ENCODE peak calls at places on chromosomes 12 and 14, in six cellular contexts. Y is ovary, H is HepG2, P is A549, O is prostate gland, M is lower leg skin. C is an unnamed sample.

GRCh38 chr14:79084861-79085260 is 914.7 kb downstream of the NRXN3 start:
- DNase-seq in Y (no peak), H (no peak), P (no peak), O (no peak), M (no peak), C (no peak)

GRCh38 chr12:74539261-74539660 is 1.6 kb downstream of the ATXN7L3B start:
- DNase-seq in Y (no peak), H (peak; percentile 1), P (no peak), O (no peak), M (no peak), C (peak; percentile 56)

GRCh38 chr14:23562822-23563472 is 4.6 kb downstream of the AP1G2 start:
- DNase-seq in Y (no peak), H (peak; percentile 74), P (peak; percentile 68), O (no peak), M (no peak), C (peak; percentile 51)

GRCh38 chr12:48084066-48084465 is 21.8 kb downstream of the SENP1 start:
- DNase-seq in Y (no peak), H (no peak), P (no peak), O (no peak), M (no peak), C (peak; percentile 25)

GRCh38 chr12:31929140-31929526 is 30.1 kb upstream of the RESF1 start:
- DNase-seq in Y (no peak), H (no peak), P (no peak), O (no peak), M (no peak), C (no peak)

GRCh38 chr12:67457136-67457535 is 188.0 kb downstream of the CAND1 start:
- DNase-seq in Y (no peak), H (no peak), P (no peak), O (no peak), M (no peak), C (no peak)

GRCh38 chr14:37650356-37651037 is 55.1 kb downstream of the TTC6 start:
- DNase-seq in Y (no peak), H (peak; percentile 82), P (no peak), O (no peak), M (no peak), C (no peak)

GRCh38 chr14:34147461-34147860 is 196.6 kb upstream of the EGLN3 start:
- DNase-seq in Y (no peak), H (no peak), P (no peak), O (peak; percentile 22), M (no peak), C (no peak)

GRCh38 chr12:58530421-58531067 is 389.8 kb downstream of the LRIG3 start:
- DNase-seq in Y (no peak), H (no peak), P (no peak), O (no peak), M (no peak), C (no peak)

GRCh38 chr12:64392221-64392620 is 1.7 kb upstream of the C12orf56 start:
- DNase-seq in Y (no peak), H (no peak), P (peak; percentile 54), O (no peak), M (no peak), C (peak; percentile 40)

GRCh38 chr12:64821116-64821630 is 3.3 kb upstream of the TBC1D30 start:
- DNase-seq in Y (no peak), H (no peak), P (no peak), O (no peak), M (no peak), C (no peak)

GRCh38 chr14:92914087-92914656 is 8.8 kb upstream of the CHGA start:
- DNase-seq in Y (no peak), H (peak; percentile 40), P (no peak), O (no peak), M (no peak), C (peak; percentile 39)

GRCh38 chr14:22974530-22975313 is 7.6 kb downstream of the AJUBA start:
- DNase-seq in Y (no peak), H (no peak), P (no peak), O (no peak), M (no peak), C (no peak)

GRCh38 chr12:64171715-64172114 is 50.4 kb downstream of the KICS2 start:
- DNase-seq in Y (no peak), H (peak; percentile 5), P (peak; percentile 24), O (no peak), M (no peak), C (no peak)

GRCh38 chr14:95533822-95534221 is 1.0 kb upstream of the GLRX5 start:
- DNase-seq in Y (no peak), H (no peak), P (no peak), O (no peak), M (no peak), C (peak; percentile 73)

GRCh38 chr14:28879571-28879970 is 113.0 kb downstream of the FOXG1 start:
- DNase-seq in Y (no peak), H (no peak), P (no peak), O (no peak), M (no peak), C (no peak)

GRCh38 chr14:35366048-35366428 is 38.5 kb downstream of the NFKBIA start:
- DNase-seq in Y (no peak), H (no peak), P (no peak), O (no peak), M (no peak), C (peak; percentile 68)

GRCh38 chr12:116427200-116427932 is 131.8 kb upstream of the MAP1LC3B2 start:
- DNase-seq in Y (no peak), H (no peak), P (peak; percentile 23), O (no peak), M (no peak), C (no peak)

GRCh38 chr12:59652098-59652497 is 56.3 kb downstream of the SLC16A7 start:
- DNase-seq in Y (no peak), H (no peak), P (no peak), O (no peak), M (no peak), C (no peak)

GRCh38 chr12:52246720-52247621 is 13.9 kb downstream of the KRT7 start:
- DNase-seq in Y (no peak), H (peak; percentile 82), P (peak; percentile 58), O (peak; percentile 48), M (peak; percentile 68), C (no peak)

GRCh38 chr12:52248541-52249035 is 15.5 kb downstream of the KRT7 start:
- DNase-seq in Y (peak; percentile 8), H (no peak), P (no peak), O (no peak), M (peak; percentile 74), C (no peak)

GRCh38 chr12:52249041-52249461 is 16.0 kb downstream of the KRT7 start:
- DNase-seq in Y (peak; percentile 13), H (no peak), P (no peak), O (peak; percentile 85), M (peak; percentile 85), C (no peak)

GRCh38 chr12:52249511-52250047 is 16.5 kb downstream of the KRT7 start:
- DNase-seq in Y (peak; percentile 5), H (no peak), P (no peak), O (no peak), M (peak; percentile 59), C (no peak)

DNA sequence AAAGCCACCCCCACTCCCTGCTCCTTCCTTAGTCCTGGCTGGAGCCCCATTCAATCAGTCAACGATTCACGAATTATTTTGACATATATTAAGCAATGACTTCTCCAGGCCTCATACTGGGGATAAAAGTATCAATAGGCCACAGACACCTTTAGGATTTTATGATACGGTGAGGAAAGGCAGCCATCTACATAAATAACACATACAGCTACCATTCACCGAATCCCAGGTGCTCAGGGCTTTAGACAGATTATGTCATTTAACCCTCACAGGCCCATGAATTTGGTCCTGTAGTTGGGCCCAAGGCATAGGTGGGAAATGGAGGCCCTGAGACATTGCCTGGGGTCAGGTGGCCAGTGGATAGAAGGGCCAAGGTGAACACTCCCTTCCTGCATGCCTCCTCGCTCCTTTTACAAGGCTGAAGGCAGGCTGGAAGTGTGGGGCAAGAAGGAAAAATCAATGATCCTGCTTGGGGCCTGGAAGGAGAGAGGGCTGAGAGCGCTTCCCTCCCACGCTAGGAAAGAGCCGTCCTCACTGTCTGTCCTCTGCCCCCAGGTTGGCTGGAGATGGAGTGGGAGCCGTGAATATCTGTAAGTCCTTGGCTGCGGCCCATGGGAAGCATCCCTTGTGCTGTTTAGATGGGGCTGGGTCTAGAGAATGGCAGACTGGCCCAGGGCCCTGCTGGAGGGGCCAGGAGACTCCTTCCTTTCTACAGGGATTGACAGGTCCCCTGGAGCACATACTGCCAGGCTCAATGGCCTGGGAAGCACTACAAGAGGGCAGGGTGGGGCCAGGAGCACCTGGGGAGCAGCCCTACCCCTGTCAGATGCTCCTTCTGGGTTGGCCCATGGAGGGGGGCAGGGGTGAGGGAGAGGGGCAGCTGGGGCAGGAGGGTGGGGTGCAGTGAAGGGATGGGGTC is 14.8 kb downstream of the KRT7 start:
- DNase-seq in Y (no peak), H (no peak), P (no peak), O (no peak), M (peak; percentile 74), C (no peak)
- TF ChIP-seq POLR2A in Y (no peak), H (no peak), P (no peak), O (no peak), M (no peak), C (no peak)

DNA sequence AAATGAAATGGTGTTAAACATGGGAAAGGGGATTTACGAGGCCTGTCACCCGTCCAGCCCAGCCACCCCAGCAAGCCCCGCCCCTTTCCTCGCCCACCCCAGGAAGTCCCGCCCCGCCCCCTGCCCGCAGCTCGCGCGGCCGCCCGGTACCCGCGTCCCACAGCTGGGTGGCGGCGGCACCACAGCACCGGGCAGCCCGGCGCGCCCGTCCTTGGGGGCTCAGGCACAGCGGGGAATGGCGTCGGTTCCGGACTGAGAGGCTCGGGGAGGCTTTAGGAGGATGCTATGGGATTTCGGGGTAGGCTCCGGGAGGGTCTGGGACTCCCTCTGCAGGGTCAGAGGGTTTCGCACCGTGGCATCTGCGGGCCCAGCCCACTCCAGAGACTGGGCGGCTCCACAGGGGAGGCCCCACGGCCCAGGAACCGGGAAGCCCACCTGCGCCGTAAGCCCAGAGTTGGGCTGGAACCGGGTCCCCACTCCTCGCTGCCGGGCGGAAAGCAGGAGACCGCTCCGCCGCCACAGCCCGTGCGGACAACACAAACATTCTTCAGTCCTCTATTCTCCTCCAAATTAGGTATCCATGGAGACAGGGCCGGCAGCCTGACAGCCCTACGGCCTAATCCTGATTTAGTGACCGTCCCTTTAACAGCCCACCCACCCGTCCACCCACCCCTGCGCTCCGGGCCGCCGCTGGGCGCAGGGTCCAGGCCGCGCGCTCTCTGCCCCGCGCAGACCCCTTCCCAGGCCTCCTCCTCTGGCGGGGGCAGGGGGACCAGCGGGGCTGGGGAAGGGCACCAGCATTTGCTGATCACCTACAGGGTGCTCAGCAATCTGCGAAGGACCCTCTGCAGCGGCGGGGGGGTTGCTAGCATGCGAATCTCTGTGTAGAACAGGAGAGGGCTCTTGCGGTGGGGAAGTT is 1.3 kb downstream of the FIGNL2 start:
- DNase-seq in Y (no peak), H (no peak), P (peak; percentile 62), O (peak; percentile 34), M (peak; percentile 92), C (no peak)
- TF ChIP-seq POLR2A in Y (no peak), H (no peak), P (no peak), O (no peak), M (no peak), C (no peak)

GRCh38 chr12:12714276-12715001 is 2.7 kb upstream of the CDKN1B start:
- DNase-seq in Y (peak; percentile 60), H (no peak), P (no peak), O (peak; percentile 59), M (no peak), C (peak; percentile 69)
- TF ChIP-seq POLR2A in Y (peak; percentile 44), H (no peak), P (no peak), O (peak; percentile 51), M (no peak), C (peak; percentile 66)

DNA sequence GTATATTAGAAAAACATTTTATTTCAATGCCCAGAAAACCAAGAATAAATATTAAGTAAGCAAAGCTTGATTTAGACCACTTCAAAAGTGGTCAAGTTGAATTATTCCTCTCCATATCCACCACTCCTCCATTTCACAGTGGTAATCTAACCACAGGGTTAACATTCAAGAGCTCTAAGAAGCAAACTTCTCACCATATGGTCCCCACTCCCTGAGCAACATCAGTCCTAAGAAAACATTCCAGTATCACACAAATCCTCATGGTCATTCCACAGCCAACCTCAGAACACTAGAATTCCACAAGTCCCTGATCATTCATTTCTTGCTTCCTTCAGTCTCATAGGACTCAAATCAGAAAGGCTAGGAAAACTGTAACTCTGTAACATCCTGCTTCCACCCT is 47.9 kb downstream of the ST8SIA1 start:
- DNase-seq in Y (no peak), H (no peak), P (no peak), O (no peak), M (no peak), C (no peak)
- TF ChIP-seq POLR2A in Y (no peak), H (no peak), P (no peak), O (no peak), M (no peak), C (no peak)

C was measured in erythroblast.